ENCODE peak calls at places on chromosomes 13 and 19, in five cellular contexts. E is HAP-1; O is GM23248; J is CD4-positive, alpha-beta memory T cell; K is neural progenitor cell. C is an unnamed sample.
A peak's percentile ranks its signal among the peaks of the same experiment; 100 is the strongest.

GRCh38 chr13:103188688-103189326 is 122.6 kb upstream of the SLC10A2 start:
- DNase-seq in K (peak; percentile 6), O (peak; percentile 14), E (peak; percentile 18), J (no peak), C (no peak)

GRCh38 chr19:52786078-52786463 is 520 bp downstream of the ZNF600 start:
- DNase-seq in O (peak; percentile 16), E (no peak), J (no peak), K (peak; percentile 35), C (no peak)

GRCh38 chr19:37893845-37894575 is 12.4 kb downstream of the WDR87 start:
- DNase-seq in O (no peak), J (no peak), E (no peak), K (no peak), C (no peak)

GRCh38 chr13:102707465-102707864 is 12.6 kb upstream of the METTL21C start:
- DNase-seq in E (peak; percentile 27), J (no peak), K (no peak), O (peak; percentile 85), C (peak; percentile 75)

GRCh38 chr13:48334534-48335127 is 31.1 kb downstream of the RB1 start:
- DNase-seq in J (peak; percentile 50), K (peak; percentile 31), E (peak; percentile 21), O (peak; percentile 59), C (no peak)

GRCh38 chr13:26589754-26590153 is 32.3 kb downstream of the WASF3 start:
- DNase-seq in J (no peak), E (no peak), O (peak; percentile 29), K (no peak), C (no peak)

GRCh38 chr13:77928909-77929308 is 10.3 kb upstream of the EDNRB start:
- DNase-seq in K (no peak), O (no peak), E (no peak), J (no peak), C (no peak)

GRCh38 chr13:84132491-84132890 is 250.2 kb upstream of the SLITRK1 start:
- DNase-seq in E (no peak), O (no peak), J (no peak), K (no peak), C (no peak)

GRCh38 chr13:68428292-68428691 is 1198.2 kb upstream of the PCDH9 start:
- DNase-seq in E (no peak), K (no peak), O (no peak), J (no peak), C (no peak)

GRCh38 chr19:27735314-27735713 is 1477.6 kb downstream of the UQCRFS1 start:
- DNase-seq in E (no peak), J (no peak), K (no peak), O (no peak), C (no peak)

GRCh38 chr19:1251233-1251502 is 2.8 kb downstream of the MIDN start:
- DNase-seq in K (peak; percentile 60), O (peak; percentile 85), E (peak; percentile 26), J (no peak), C (no peak)

GRCh38 chr13:54742984-54743383 is 1714.4 kb downstream of the OLFM4 start:
- DNase-seq in E (no peak), O (no peak), K (no peak), J (no peak), C (no peak)

GRCh38 chr19:1488282-1488601 is 1.9 kb downstream of the PCSK4 start:
- DNase-seq in J (no peak), O (no peak), K (no peak), E (no peak), C (no peak)

GRCh38 chr19:40165362-40165937 is 25.8 kb upstream of the MAP3K10 start:
- DNase-seq in J (peak; percentile 47), K (peak; percentile 83), E (peak; percentile 25), O (peak; percentile 67), C (no peak)

GRCh38 chr13:38602261-38602660 is 84.6 kb upstream of the FREM2 start:
- DNase-seq in O (no peak), K (no peak), J (no peak), E (no peak), C (no peak)

GRCh38 chr13:99191900-99192399 is 8.7 kb upstream of the UBAC2 start:
- DNase-seq in O (peak; percentile 64), K (peak; percentile 16), E (no peak), J (no peak), C (no peak)

GRCh38 chr19:40702337-40703012 is 12.0 kb upstream of the NUMBL start:
- DNase-seq in J (no peak), E (no peak), K (peak; percentile 70), O (peak; percentile 24), C (no peak)

GRCh38 chr13:40639226-40639681 is 27.2 kb downstream of the FOXO1 start:
- DNase-seq in O (peak; percentile 53), E (no peak), K (no peak), J (no peak), C (no peak)

GRCh38 chr19:5695649-5696195 is 5.6 kb downstream of the RPL36 start:
- DNase-seq in E (no peak), K (no peak), J (no peak), O (no peak), C (no peak)

GRCh38 chr19:11264452-11265176 is 2.3 kb upstream of the DOCK6 start:
- DNase-seq in K (no peak), E (no peak), J (no peak), O (no peak), C (no peak)

GRCh38 chr13:109819851-109820250 is 33.5 kb upstream of the IRS2 start:
- DNase-seq in E (no peak), O (no peak), J (no peak), K (no peak), C (no peak)

GRCh38 chr19:2253106-2254051 is 2.8 kb downstream of the JSRP1 start:
- DNase-seq in J (peak; percentile 55), E (no peak), O (no peak), K (peak; percentile 83), C (no peak)

GRCh38 chr19:18062043-18062442 is 24.7 kb downstream of the IL12RB1 start:
- DNase-seq in E (no peak), K (no peak), O (no peak), J (no peak), C (no peak)

GRCh38 chr19:42594617-42595489 is at the start of gene CEACAM8:
- DNase-seq in E (no peak), K (no peak), O (no peak), J (no peak), C (no peak)

GRCh38 chr19:16345457-16345856 is 20.8 kb downstream of the KLF2 start:
- DNase-seq in E (no peak), K (no peak), J (no peak), O (no peak), C (no peak)

GRCh38 chr19:15812059-15812722 is 3.3 kb downstream of the OR10H1 start:
- DNase-seq in E (no peak), O (no peak), J (peak; percentile 35), K (no peak), C (no peak)

GRCh38 chr19:28414748-28415147 is 798.2 kb downstream of the UQCRFS1 start:
- DNase-seq in J (no peak), O (no peak), E (no peak), K (no peak), C (no peak)

GRCh38 chr13:114124921-114125320 is 7.5 kb downstream of the RASA3 start:
- DNase-seq in E (no peak), K (no peak), J (peak; percentile 72), O (peak; percentile 86), C (no peak)

GRCh38 chr19:46478356-46478986 is 7.1 kb upstream of the PNMA8A start:
- DNase-seq in K (peak; percentile 75), O (peak; percentile 80), E (peak; percentile 57), J (no peak), C (no peak)

GRCh38 chr19:10291554-10292205 is 1.9 kb downstream of the ICAM5 start:
- DNase-seq in K (no peak), J (no peak), O (peak; percentile 58), E (no peak), C (no peak)

GRCh38 chr19:35112995-35113693 is 2.5 kb upstream of the FXYD3 start:
- DNase-seq in K (no peak), J (no peak), O (peak; percentile 12), E (no peak), C (no peak)

GRCh38 chr19:30649934-30650614 is 277.9 kb downstream of the ZNF536 start:
- DNase-seq in J (peak; percentile 1), K (peak; percentile 68), E (peak; percentile 76), O (peak; percentile 70), C (peak; percentile 19)

GRCh38 chr13:31781064-31781463 is 41.7 kb downstream of the RXFP2 start:
- DNase-seq in O (peak; percentile 41), K (no peak), J (no peak), E (no peak), C (no peak)
- H3K4me3 ChIP-seq in O (no peak overlapping the region), K (no peak overlapping the region), J (no peak overlapping the region), E (no peak overlapping the region), C (no peak overlapping the region)

DNA sequence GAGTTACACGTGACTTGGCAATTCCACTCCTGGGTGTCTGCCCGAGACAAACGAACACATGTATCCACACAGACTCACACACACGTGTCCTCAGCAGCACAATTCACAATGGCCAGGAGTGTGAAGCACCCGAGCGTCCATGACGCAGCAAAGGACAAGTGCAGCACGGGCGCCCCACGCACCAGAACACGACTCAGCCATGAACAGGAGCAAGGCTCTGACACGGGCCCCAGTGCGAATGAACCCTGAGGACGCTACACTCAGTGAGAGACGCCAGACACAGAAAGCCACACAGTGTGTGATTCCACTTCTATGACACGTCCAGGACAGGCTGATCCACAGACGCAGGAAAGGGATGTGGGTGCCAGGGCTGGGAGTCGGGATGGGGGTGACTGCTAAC is 36.4 kb downstream of the PIP5K1C start:
- DNase-seq in O (no peak), E (no peak), K (no peak), J (no peak), C (no peak)
- H3K4me3 ChIP-seq in O (no peak overlapping the region), E (no peak overlapping the region), K (no peak overlapping the region), J (no peak overlapping the region), C (no peak overlapping the region)

GRCh38 chr19:44737238-44738160 is 11.0 kb upstream of the BCL3 start:
- DNase-seq in E (no peak), O (peak; percentile 84), K (no peak), J (no peak), C (no peak)
- H3K4me3 ChIP-seq in E (no peak overlapping the region), O (no peak overlapping the region), K (no peak overlapping the region), J (no peak overlapping the region), C (no peak overlapping the region)

GRCh38 chr13:111534646-111535461 is 214.4 kb downstream of the TEX29 start:
- DNase-seq in J (no peak), O (no peak), K (peak; percentile 61), E (no peak), C (no peak)
- H3K4me3 ChIP-seq in J (no peak overlapping the region), O (no peak overlapping the region), K (peak overlapping the region; percentile 34), E (no peak overlapping the region), C (no peak overlapping the region)

GRCh38 chr19:8513687-8514504 is at the start of gene ZNF414:
- DNase-seq in K (peak; percentile 98), J (peak; percentile 99), E (peak; percentile 95), O (peak; percentile 99), C (peak; percentile 92)

GRCh38 chr19:8511573-8512101 is 2.3 kb downstream of the ZNF414 start:
- DNase-seq in E (no peak), K (no peak), O (no peak), J (no peak), C (no peak)

GRCh38 chr19:8510589-8511115 is 3.3 kb downstream of the ZNF414 start:
- DNase-seq in O (no peak), K (no peak), J (no peak), E (no peak), C (no peak)

GRCh38 chr19:8512991-8513686 is 828 bp downstream of the ZNF414 start:
- DNase-seq in K (no peak), O (peak; percentile 30), J (no peak), E (no peak), C (no peak)

GRCh38 chr19:8512115-8512967 is 1.6 kb downstream of the ZNF414 start:
- DNase-seq in O (peak; percentile 50), E (peak; percentile 21), K (peak; percentile 33), J (no peak), C (no peak)
- H3K4me3 ChIP-seq in O (peak overlapping the region; percentile 79), E (no peak overlapping the region), K (no peak overlapping the region), J (no peak overlapping the region), C (peak overlapping the region; percentile 56)

C was measured in HFF-Myc.